ENCODE peak calls at places on chromosomes 13 and 19, in seven cellular contexts. Q, C, K, N, Y, I and E are unnamed samples.

GRCh38 chr13:78852709-78853108 is 193.8 kb upstream of the OBI1 start:
- DNase-seq in Q (no peak), C (no peak), K (no peak), N (no peak), Y (no peak), I (no peak), E (no peak)

GRCh38 chr13:46630419-46631183 is 77.6 kb downstream of the LRCH1 start:
- DNase-seq in Q (no peak), C (no peak), K (no peak), N (peak), Y (no peak), I (peak), E (no peak)

GRCh38 chr13:77563110-77563509 is 27.6 kb downstream of the SCEL start:
- DNase-seq in Q (peak), C (no peak), K (no peak), N (no peak), Y (no peak), I (peak), E (no peak)

GRCh38 chr13:101258071-101258470 is 158.2 kb downstream of the NALCN start:
- DNase-seq in Q (peak), C (peak), K (peak), N (no peak), Y (no peak), I (peak), E (peak)

GRCh38 chr19:3506384-3507340 is 551 bp downstream of the FZR1 start:
- DNase-seq in Q (peak), C (no peak), K (no peak), N (peak), Y (no peak), I (peak), E (no peak)

GRCh38 chr13:40341086-40341471 is 325.4 kb downstream of the FOXO1 start:
- DNase-seq in Q (no peak), C (no peak), K (no peak), N (no peak), Y (no peak), I (no peak), E (no peak)

GRCh38 chr13:73262862-73263627 is 204.2 kb downstream of the KLF5 start:
- DNase-seq in Q (no peak), C (no peak), K (no peak), N (no peak), Y (no peak), I (no peak), E (no peak)

GRCh38 chr19:46205183-46205984 is 24.2 kb upstream of the IGFL1 start:
- DNase-seq in Q (no peak), C (no peak), K (no peak), N (no peak), Y (no peak), I (no peak), E (no peak)

GRCh38 chr13:52892925-52893324 is 44.5 kb upstream of the PCDH8 start:
- DNase-seq in Q (no peak), C (no peak), K (no peak), N (no peak), Y (no peak), I (no peak), E (no peak)

GRCh38 chr13:102721800-102722231 is 27.0 kb upstream of the METTL21C start:
- DNase-seq in Q (no peak), C (no peak), K (no peak), N (no peak), Y (no peak), I (no peak), E (no peak)

GRCh38 chr19:44879309-44880065 is 11.6 kb upstream of the TOMM40 start:
- DNase-seq in Q (no peak), C (peak), K (no peak), N (no peak), Y (no peak), I (no peak), E (no peak)

GRCh38 chr13:75803175-75803611 is 167.1 kb downstream of the LMO7 start:
- DNase-seq in Q (no peak), C (peak), K (no peak), N (no peak), Y (peak), I (peak), E (no peak)

GRCh38 chr13:101939370-101939769 is 462.5 kb downstream of the FGF14 start:
- DNase-seq in Q (no peak), C (no peak), K (no peak), N (no peak), Y (no peak), I (no peak), E (no peak)

GRCh38 chr13:99605417-99606321 is 104.4 kb downstream of the TM9SF2 start:
- DNase-seq in Q (peak), C (peak), K (peak), N (peak), Y (peak), I (peak), E (peak)

GRCh38 chr13:83815598-83815997 is 66.7 kb downstream of the SLITRK1 start:
- DNase-seq in Q (no peak), C (no peak), K (no peak), N (no peak), Y (no peak), I (no peak), E (no peak)

GRCh38 chr13:86856996-86857395 is 814.2 kb upstream of the SLITRK5 start:
- DNase-seq in Q (no peak), C (no peak), K (no peak), N (no peak), Y (no peak), I (no peak), E (peak)

GRCh38 chr13:111187879-111188643 is 73.0 kb downstream of the ARHGEF7 start:
- DNase-seq in Q (peak), C (no peak), K (no peak), N (no peak), Y (no peak), I (peak), E (no peak)

GRCh38 chr13:101869553-101869952 is 417.1 kb downstream of the ITGBL1 start:
- DNase-seq in Q (no peak), C (no peak), K (no peak), N (no peak), Y (no peak), I (no peak), E (no peak)

GRCh38 chr19:18279516-18280246 is 1.7 kb downstream of the JUND start:
- DNase-seq in Q (peak), C (peak), K (peak), N (peak), Y (peak), I (peak), E (peak)

GRCh38 chr19:23415561-23416191 is 20.4 kb upstream of the ZNF91 start:
- DNase-seq in Q (no peak), C (peak), K (no peak), N (peak), Y (peak), I (no peak), E (no peak)

GRCh38 chr13:108645376-108645775 is 16.0 kb downstream of the MYO16 start:
- DNase-seq in Q (no peak), C (no peak), K (no peak), N (no peak), Y (no peak), I (no peak), E (no peak)

GRCh38 chr13:94369862-94370491 is 109.5 kb downstream of the DCT start:
- DNase-seq in Q (no peak), C (no peak), K (no peak), N (no peak), Y (no peak), I (no peak), E (no peak)

GRCh38 chr19:6743071-6743470 is 3.6 kb downstream of the TRIP10 start:
- DNase-seq in Q (no peak), C (no peak), K (no peak), N (no peak), Y (no peak), I (no peak), E (no peak)

GRCh38 chr19:53870485-53870844 is 2.8 kb downstream of the MYADM start:
- DNase-seq in Q (peak), C (no peak), K (peak), N (no peak), Y (no peak), I (no peak), E (no peak)

GRCh38 chr19:43425567-43426392 is 11.1 kb downstream of the TEX101 start:
- DNase-seq in Q (peak), C (no peak), K (peak), N (no peak), Y (no peak), I (no peak), E (peak)

GRCh38 chr13:99821741-99822140 is 149.8 kb downstream of the ZIC5 start:
- DNase-seq in Q (no peak), C (no peak), K (no peak), N (no peak), Y (no peak), I (no peak), E (no peak)

GRCh38 chr19:3366104-3366760 is at the start of gene NFIC:
- DNase-seq in Q (peak), C (no peak), K (peak), N (peak), Y (no peak), I (peak), E (peak)

GRCh38 chr19:45528744-45529453 is 21.6 kb downstream of the VASP start:
- DNase-seq in Q (no peak), C (peak), K (peak), N (no peak), Y (peak), I (no peak), E (no peak)

GRCh38 chr13:93800342-93800741 is 573.7 kb downstream of the GPC6 start:
- DNase-seq in Q (no peak), C (no peak), K (no peak), N (no peak), Y (no peak), I (no peak), E (no peak)

GRCh38 chr13:41455725-41456419 is 1.5 kb upstream of the RGCC start:
- DNase-seq in Q (no peak), C (no peak), K (peak), N (no peak), Y (no peak), I (no peak), E (no peak)

GRCh38 chr19:53977429-53977990 is 13.9 kb upstream of the CACNG6 start:
- DNase-seq in Q (peak), C (peak), K (peak), N (peak), Y (peak), I (peak), E (peak)

GRCh38 chr19:49556412-49557398 is 23.7 kb downstream of the NOSIP start:
- DNase-seq in Q (no peak), C (peak), K (no peak), N (no peak), Y (peak), I (no peak), E (no peak)

GRCh38 chr13:79360064-79360463 is 46.0 kb downstream of the RBM26 start:
- DNase-seq in Q (no peak), C (no peak), K (no peak), N (no peak), Y (no peak), I (no peak), E (no peak)

GRCh38 chr19:42394751-42395150 is 4.7 kb upstream of the CNFN start:
- DNase-seq in Q (no peak), C (no peak), K (peak), N (no peak), Y (no peak), I (no peak), E (no peak)
- TF ChIP-seq MAX in Q (no peak), C (no peak), K (no peak), N (no peak), Y (no peak), I (no peak), E (no peak)

GRCh38 chr19:56969726-56970125 is 129.2 kb upstream of the PEG3 start:
- DNase-seq in Q (no peak), C (no peak), K (no peak), N (no peak), Y (no peak), I (no peak), E (no peak)

GRCh38 chr19:56971230-56971629 is 130.7 kb upstream of the PEG3 start:
- DNase-seq in Q (no peak), C (no peak), K (no peak), N (no peak), Y (no peak), I (no peak), E (no peak)

GRCh38 chr19:56964526-56964925 is 124.0 kb upstream of the PEG3 start:
- DNase-seq in Q (no peak), C (no peak), K (no peak), N (no peak), Y (no peak), I (no peak), E (no peak)

GRCh38 chr19:56966697-56967299 is 126.3 kb upstream of the PEG3 start:
- DNase-seq in Q (no peak), C (no peak), K (no peak), N (no peak), Y (no peak), I (no peak), E (no peak)

DNA sequence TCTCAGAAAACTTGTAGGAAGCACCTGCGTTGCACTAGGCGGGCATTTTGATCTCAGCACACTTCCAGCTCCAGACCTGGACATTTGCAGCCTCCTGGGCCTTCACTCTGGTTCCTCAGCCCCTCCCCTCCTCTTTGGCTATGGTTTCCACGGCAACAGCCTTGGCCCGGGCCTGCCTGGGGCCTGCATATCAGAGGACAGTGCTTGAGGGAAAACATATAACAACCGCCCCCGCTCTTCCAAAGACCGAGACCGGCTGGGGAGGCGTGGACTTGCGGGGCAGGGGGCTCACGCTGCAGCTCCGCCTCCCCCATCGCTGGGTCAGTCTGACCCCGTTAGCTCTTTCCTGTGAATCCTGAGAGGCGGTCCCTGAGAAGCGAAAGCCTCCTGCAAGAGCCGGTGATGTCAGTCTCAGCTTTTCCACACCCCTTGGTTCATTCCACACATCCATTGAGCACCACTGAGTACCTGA is 125.7 kb upstream of the PEG3 start:
- DNase-seq in Q (no peak), C (no peak), K (no peak), N (peak), Y (no peak), I (no peak), E (no peak)
- TF ChIP-seq MAX in Q (no peak), C (no peak), K (no peak), N (no peak), Y (no peak), I (no peak), E (no peak)

GRCh38 chr13:44921931-44922758 is 67.1 kb downstream of the NUFIP1 start:
- DNase-seq in Q (no peak), C (no peak), K (peak), N (no peak), Y (no peak), I (peak), E (peak)

GRCh38 chr13:44918323-44919102 is 70.8 kb downstream of the NUFIP1 start:
- DNase-seq in Q (peak), C (peak), K (no peak), N (peak), Y (peak), I (peak), E (peak)

GRCh38 chr13:44919103-44919804 is 70.0 kb downstream of the NUFIP1 start:
- DNase-seq in Q (no peak), C (no peak), K (no peak), N (no peak), Y (no peak), I (no peak), E (no peak)

GRCh38 chr13:44921478-44921877 is 67.8 kb downstream of the NUFIP1 start:
- DNase-seq in Q (no peak), C (no peak), K (no peak), N (no peak), Y (no peak), I (no peak), E (no peak)

DNA sequence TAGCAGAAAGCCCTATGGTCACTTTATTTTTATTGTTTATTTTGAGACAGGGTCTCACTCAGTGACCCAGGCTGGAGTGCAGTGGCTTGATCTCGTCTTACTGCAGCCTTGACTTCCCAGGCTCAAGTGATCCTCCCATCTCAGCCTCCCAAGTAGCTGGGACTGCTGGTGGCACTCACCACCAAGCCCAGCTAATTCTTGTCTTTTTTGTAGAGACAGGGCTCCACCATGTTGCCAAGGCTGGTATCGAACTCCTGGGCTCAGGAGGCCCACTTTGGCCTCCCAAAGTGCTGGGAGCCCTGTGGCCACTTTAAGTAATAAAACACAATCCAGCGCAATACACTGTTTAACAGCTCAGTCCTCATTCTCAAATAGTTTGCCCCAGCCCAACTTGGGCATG is 69.3 kb downstream of the NUFIP1 start:
- DNase-seq in Q (peak), C (no peak), K (no peak), N (no peak), Y (no peak), I (no peak), E (peak)
- TF ChIP-seq MAX in Q (no peak), C (no peak), K (no peak), N (no peak), Y (no peak), I (no peak), E (no peak)

GRCh38 chr13:50687545-50687944 is 155.9 kb downstream of the DLEU7 start:
- DNase-seq in Q (no peak), C (no peak), K (no peak), N (no peak), Y (no peak), I (no peak), E (no peak)
- TF ChIP-seq MAX in Q (no peak), C (no peak), K (no peak), N (no peak), Y (no peak), I (no peak), E (no peak)

GRCh38 chr13:81493144-81493543 is 1152.2 kb upstream of the SPRY2 start:
- DNase-seq in Q (no peak), C (no peak), K (no peak), N (no peak), Y (no peak), I (no peak), E (no peak)
- TF ChIP-seq MAX in Q (no peak), C (no peak), K (no peak), N (no peak), Y (no peak), I (no peak), E (no peak)

GRCh38 chr19:2207991-2208860 is 27.9 kb downstream of the PLEKHJ1 start:
- DNase-seq in Q (peak), C (peak), K (peak), N (no peak), Y (peak), I (peak), E (no peak)
- TF ChIP-seq MAX in Q (no peak), C (no peak), K (no peak), N (no peak), Y (peak), I (no peak), E (no peak)

DNA sequence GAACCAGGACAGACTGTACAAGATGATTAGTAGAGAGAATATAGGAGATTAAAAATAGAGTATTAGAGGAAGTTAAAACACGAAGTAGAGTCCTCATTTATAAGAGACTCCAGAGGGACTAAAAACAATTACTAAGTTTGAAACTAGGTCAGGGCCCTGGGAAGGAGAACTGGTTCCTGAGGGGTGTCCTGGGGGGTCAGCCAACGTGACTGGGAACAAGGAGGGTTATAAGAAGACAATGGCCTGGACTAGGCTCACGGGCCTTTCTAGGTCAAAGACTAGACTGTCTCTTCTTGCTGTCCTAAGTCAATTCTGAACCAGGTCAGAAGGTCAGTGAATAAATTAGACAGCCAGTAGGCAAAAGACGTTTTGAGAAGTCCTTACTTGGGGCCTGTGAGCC is 165.3 kb downstream of the IER2 start:
- DNase-seq in Q (no peak), C (no peak), K (no peak), N (no peak), Y (no peak), I (no peak), E (no peak)
- TF ChIP-seq MAX in Q (no peak), C (no peak), K (no peak), N (no peak), Y (no peak), I (no peak), E (no peak)